ENCODE peak calls at places on chromosome 3, in five cellular contexts. O is IMR-90, J is K562, I is MG63, Z is A549. U is an unnamed sample. For H3K9me3, the result is how much of the 10 kb centered on the place peaks cover.

GRCh38 chr3:175075269-175075668 is 216.1 kb downstream of the NAALADL2 start:
- DNase-seq in O (peak), J (no peak), Z (no peak), I (no peak), U (no peak)

GRCh38 chr3:194220776-194221735 is 85.1 kb downstream of the HES1 start:
- DNase-seq in I (peak), O (no peak), J (no peak), Z (no peak), U (no peak)

GRCh38 chr3:124730129-124730919 is at the start of gene UMPS:
- DNase-seq in I (peak), J (peak), Z (peak), O (peak), U (peak)

GRCh38 chr3:3088066-3088465 is 22.1 kb downstream of the IL5RA start:
- DNase-seq in J (no peak), Z (no peak), I (no peak), O (no peak), U (no peak)

GRCh38 chr3:40765884-40766283 is 241.1 kb downstream of the ZNF621 start:
- DNase-seq in I (peak), J (no peak), O (no peak), Z (no peak), U (no peak)

GRCh38 chr3:179528786-179529185 is 33.9 kb upstream of the ACTL6A start:
- DNase-seq in I (no peak), J (no peak), Z (no peak), O (peak), U (peak)

GRCh38 chr3:194474675-194475074 is 12.1 kb downstream of the ATP13A3 start:
- DNase-seq in I (no peak), O (peak), J (no peak), Z (no peak), U (no peak)

GRCh38 chr3:14451844-14452533 is 49.6 kb downstream of the SLC6A6 start:
- DNase-seq in I (peak), J (peak), O (peak), Z (peak), U (no peak)

GRCh38 chr3:87069963-87070362 is 79.0 kb upstream of the VGLL3 start:
- DNase-seq in O (no peak), Z (no peak), J (no peak), I (no peak), U (no peak)

GRCh38 chr3:4099607-4100006 is 203.6 kb upstream of the SETMAR start:
- DNase-seq in I (no peak), Z (no peak), O (no peak), J (no peak), U (no peak)

GRCh38 chr3:104392327-104392726 is 974.4 kb upstream of the ALCAM start:
- DNase-seq in Z (no peak), I (no peak), J (no peak), O (no peak), U (peak)

GRCh38 chr3:17738219-17738618 is 4.2 kb downstream of the TBC1D5 start:
- DNase-seq in O (no peak), J (no peak), I (no peak), Z (no peak), U (no peak)

GRCh38 chr3:169299129-169299528 is 364.4 kb downstream of the MECOM start:
- DNase-seq in O (no peak), J (no peak), I (no peak), Z (no peak), U (no peak)

GRCh38 chr3:171615281-171615680 is 155.1 kb upstream of the TNIK start:
- DNase-seq in Z (no peak), J (no peak), I (no peak), O (no peak), U (no peak)

GRCh38 chr3:65778966-65779365 is 259.8 kb downstream of the MAGI1 start:
- DNase-seq in Z (no peak), I (no peak), J (no peak), O (peak), U (no peak)

GRCh38 chr3:30708472-30708871 is 102.1 kb downstream of the TGFBR2 start:
- DNase-seq in O (no peak), I (no peak), Z (no peak), J (no peak), U (no peak)

GRCh38 chr3:189103208-189103607 is 68.6 kb upstream of the TPRG1 start:
- DNase-seq in J (no peak), Z (no peak), O (no peak), I (no peak), U (no peak)

GRCh38 chr3:115814778-115815380 is 191.6 kb downstream of the GAP43 start:
- DNase-seq in O (peak), J (peak), I (peak), Z (peak), U (peak)

GRCh38 chr3:178320481-178321352 is 215.5 kb upstream of the KCNMB2 start:
- DNase-seq in I (peak), Z (no peak), O (peak), J (peak), U (no peak)

GRCh38 chr3:27696906-27697305 is 25.2 kb downstream of the EOMES start:
- DNase-seq in Z (no peak), O (peak), I (no peak), J (no peak), U (no peak)

GRCh38 chr3:61725851-61726333 is 164.5 kb downstream of the PTPRG start:
- DNase-seq in O (peak), J (no peak), I (no peak), Z (no peak), U (no peak)

GRCh38 chr3:14640157-14640562 is 11.4 kb upstream of the CCDC174 start:
- DNase-seq in O (peak), Z (peak), I (peak), J (no peak), U (no peak)

GRCh38 chr3:11260460-11260859 is 11.7 kb upstream of the ATG7 start:
- DNase-seq in Z (no peak), I (no peak), J (no peak), O (no peak), U (no peak)

GRCh38 chr3:184757010-184757651 is 45.3 kb upstream of the MAGEF1 start:
- DNase-seq in O (peak), Z (no peak), J (no peak), I (peak), U (peak)

GRCh38 chr3:67461667-67462142 is 192.7 kb downstream of the SUCLG2 start:
- DNase-seq in O (peak), I (no peak), Z (no peak), J (no peak), U (no peak)

GRCh38 chr3:45798034-45798433 is 1.7 kb upstream of the SLC6A20 start:
- DNase-seq in J (no peak), Z (no peak), O (no peak), I (no peak), U (no peak)
- H3K9me3 ChIP-seq in J (under half), Z (under half), O (under half), I (under half), U (under half)

GRCh38 chr3:152593242-152593641 is 241.7 kb upstream of the P2RY1 start:
- DNase-seq in J (no peak), I (no peak), Z (no peak), O (no peak), U (no peak)

GRCh38 chr3:152591448-152592003 is 243.4 kb upstream of the P2RY1 start:
- DNase-seq in J (peak), Z (no peak), O (no peak), I (no peak), U (no peak)

GRCh38 chr3:152595975-152596832 is 238.7 kb upstream of the P2RY1 start:
- DNase-seq in Z (no peak), J (peak), I (peak), O (peak), U (peak)
- H3K4me3 ChIP-seq in Z (no peak), J (no peak), I (peak), O (no peak), U (no peak)

GRCh38 chr3:36681867-36682266 is 82.5 kb downstream of the DCLK3 start:
- DNase-seq in I (no peak), J (no peak), Z (no peak), O (no peak), U (peak)
- H3K9me3 ChIP-seq in I (under half), J (under half), Z (under half), O (under half), U (under half)

GRCh38 chr3:64667887-64668581 is 19.8 kb downstream of the ADAMTS9 start:
- DNase-seq in I (no peak), Z (no peak), J (no peak), O (no peak), U (no peak)
- H3K4me3 ChIP-seq in I (no peak), Z (no peak), J (no peak), O (no peak), U (no peak)